ENCODE peak calls at places on chromosomes 3 and 15, in five cellular contexts. F is HCEC 1CT; A is hepatocyte; V is 8988T; J is effector CD4-positive, alpha-beta T cell. T is an unnamed sample.

GRCh38 chr15:98649621-98649995 is 1.3 kb downstream of the IGF1R start:
- DNase-seq in F (peak), A (peak), V (peak), J (peak), T (peak)

GRCh38 chr3:97835761-97836160 is 13.9 kb downstream of the CRYBG3 start:
- DNase-seq in F (peak), A (no peak), V (no peak), J (no peak), T (no peak)

GRCh38 chr3:147361671-147362420 is 44.5 kb downstream of the ZIC4 start:
- DNase-seq in F (no peak), A (peak), V (no peak), J (no peak), T (peak)

GRCh38 chr3:125374501-125374995 is 577 bp downstream of the ZNF148 start:
- DNase-seq in F (peak), A (peak), V (peak), J (peak), T (peak)

GRCh38 chr3:45605569-45605968 is 11.0 kb downstream of the LIMD1 start:
- DNase-seq in F (no peak), A (no peak), V (no peak), J (no peak), T (no peak)

GRCh38 chr3:42501321-42501680 is 1.1 kb upstream of the VIPR1 start:
- DNase-seq in F (no peak), A (no peak), V (no peak), J (no peak), T (peak)

GRCh38 chr3:159872374-159873109 is 116.1 kb upstream of the IL12A start:
- DNase-seq in F (peak), A (no peak), V (no peak), J (no peak), T (peak)

GRCh38 chr3:194023501-194024280 is 112.3 kb upstream of the HES1 start:
- DNase-seq in F (no peak), A (no peak), V (no peak), J (no peak), T (peak)

GRCh38 chr3:187016639-187017345 is 86.5 kb downstream of the ST6GAL1 start:
- DNase-seq in F (peak), A (peak), V (no peak), J (no peak), T (no peak)

GRCh38 chr3:27452368-27453090 is 31.7 kb downstream of the SLC4A7 start:
- DNase-seq in F (no peak), A (no peak), V (no peak), J (no peak), T (no peak)

GRCh38 chr3:62567097-62568021 is 194.0 kb upstream of the FEZF2 start:
- DNase-seq in F (peak), A (peak), V (no peak), J (no peak), T (no peak)

GRCh38 chr15:90871097-90871715 is 2.8 kb downstream of the FURIN start:
- DNase-seq in F (peak), A (peak), V (no peak), J (no peak), T (peak)

GRCh38 chr3:132984181-132984580 is 54.0 kb upstream of the TMEM108 start:
- DNase-seq in F (no peak), A (no peak), V (no peak), J (no peak), T (no peak)

GRCh38 chr3:133694288-133695268 is 32.8 kb upstream of the TOPBP1 start:
- DNase-seq in F (no peak), A (no peak), V (no peak), J (no peak), T (no peak)

GRCh38 chr3:42451116-42451515 is 40.7 kb upstream of the LYZL4 start:
- DNase-seq in F (no peak), A (no peak), V (no peak), J (no peak), T (no peak)

GRCh38 chr3:165195628-165196576 is at the start of gene SLITRK3:
- DNase-seq in F (no peak), A (peak), V (no peak), J (no peak), T (peak)

GRCh38 chr15:74992619-74993018 is 2.7 kb upstream of the SCAMP5 start:
- DNase-seq in F (no peak), A (no peak), V (no peak), J (no peak), T (no peak)

GRCh38 chr3:186953011-186953487 is 22.7 kb downstream of the ST6GAL1 start:
- DNase-seq in F (peak), A (no peak), V (no peak), J (no peak), T (no peak)

GRCh38 chr3:58659051-58659675 is 7.4 kb downstream of the FAM3D start:
- DNase-seq in F (peak), A (peak), V (peak), J (no peak), T (peak)

GRCh38 chr3:115784739-115785571 is 161.6 kb downstream of the GAP43 start:
- DNase-seq in F (peak), A (peak), V (no peak), J (no peak), T (peak)

GRCh38 chr15:26449296-26449695 is 323.6 kb downstream of the GABRB3 start:
- DNase-seq in F (no peak), A (no peak), V (no peak), J (no peak), T (no peak)

GRCh38 chr3:707041-707440 is 385.8 kb upstream of the CNTN6 start:
- DNase-seq in F (no peak), A (no peak), V (no peak), J (no peak), T (no peak)

GRCh38 chr15:35673093-35673573 is 127.2 kb upstream of the DPH6 start:
- DNase-seq in F (no peak), A (peak), V (no peak), J (no peak), T (no peak)

T was measured in DMS53.